ENCODE peak calls at places on chromosomes 11 and 22, in ten cellular contexts. W, P, F, D, M, Z, S, U, X and Q are unnamed samples.
A peak's percentile ranks its signal among the peaks of the same experiment; 100 is the strongest.

GRCh38 chr22:36369004-36369921 is 18.5 kb downstream of the MYH9 start:
- DNase-seq in W (no peak), P (no peak), F (peak; percentile 41), D (peak; percentile 21), M (no peak), Z (no peak), S (peak; percentile 4), U (no peak), X (no peak), Q (no peak)

GRCh38 chr22:24391836-24392217 is 35.6 kb upstream of the ADORA2A start:
- DNase-seq in W (no peak), P (no peak), F (no peak), D (peak; percentile 77), M (no peak), Z (peak; percentile 75), S (no peak), U (no peak), X (no peak), Q (peak; percentile 77)

GRCh38 chr11:94737171-94737611 is 31.0 kb upstream of the AMOTL1 start:
- DNase-seq in W (no peak), P (no peak), F (no peak), D (peak; percentile 54), M (no peak), Z (no peak), S (no peak), U (no peak), X (no peak), Q (peak; percentile 8)

GRCh38 chr11:26947379-26947844 is 46.5 kb upstream of the FIBIN start:
- DNase-seq in W (no peak), P (no peak), F (peak; percentile 65), D (peak; percentile 100), M (peak; percentile 63), Z (no peak), S (peak; percentile 63), U (no peak), X (no peak), Q (peak; percentile 100)

GRCh38 chr22:48748860-48749554 is 1078.7 kb downstream of the BRD1 start:
- DNase-seq in W (no peak), P (no peak), F (no peak), D (no peak), M (no peak), Z (no peak), S (no peak), U (no peak), X (no peak), Q (no peak)

GRCh38 chr11:112226062-112226921 is at the start of gene PTS:
- DNase-seq in W (peak; percentile 91), P (peak; percentile 94), F (peak; percentile 86), D (peak; percentile 82), M (peak; percentile 88), Z (peak; percentile 92), S (peak; percentile 96), U (peak; percentile 86), X (peak; percentile 69), Q (peak; percentile 87)

GRCh38 chr11:130516175-130516867 is 67.9 kb downstream of the ADAMTS15 start:
- DNase-seq in W (no peak), P (no peak), F (no peak), D (no peak), M (no peak), Z (no peak), S (no peak), U (no peak), X (no peak), Q (no peak)

GRCh38 chr11:16511109-16511806 is 154.9 kb upstream of the SOX6 start:
- DNase-seq in W (no peak), P (no peak), F (no peak), D (peak; percentile 96), M (no peak), Z (no peak), S (peak; percentile 30), U (no peak), X (no peak), Q (peak; percentile 2)

GRCh38 chr22:27638329-27639179 is 163.0 kb downstream of the MN1 start:
- DNase-seq in W (no peak), P (no peak), F (no peak), D (no peak), M (no peak), Z (no peak), S (no peak), U (no peak), X (no peak), Q (no peak)

GRCh38 chr22:27636716-27637503 is 164.6 kb downstream of the MN1 start:
- DNase-seq in W (peak; percentile 65), P (no peak), F (no peak), D (no peak), M (no peak), Z (no peak), S (no peak), U (peak; percentile 74), X (no peak), Q (no peak)

GRCh38 chr22:27641049-27641790 is 160.3 kb downstream of the MN1 start:
- DNase-seq in W (no peak), P (no peak), F (no peak), D (peak; percentile 29), M (no peak), Z (no peak), S (no peak), U (no peak), X (no peak), Q (no peak)

GRCh38 chr22:27637604-27638003 is 164.0 kb downstream of the MN1 start:
- DNase-seq in W (no peak), P (no peak), F (no peak), D (peak; percentile 28), M (no peak), Z (no peak), S (no peak), U (no peak), X (no peak), Q (peak; percentile 41)

DNA sequence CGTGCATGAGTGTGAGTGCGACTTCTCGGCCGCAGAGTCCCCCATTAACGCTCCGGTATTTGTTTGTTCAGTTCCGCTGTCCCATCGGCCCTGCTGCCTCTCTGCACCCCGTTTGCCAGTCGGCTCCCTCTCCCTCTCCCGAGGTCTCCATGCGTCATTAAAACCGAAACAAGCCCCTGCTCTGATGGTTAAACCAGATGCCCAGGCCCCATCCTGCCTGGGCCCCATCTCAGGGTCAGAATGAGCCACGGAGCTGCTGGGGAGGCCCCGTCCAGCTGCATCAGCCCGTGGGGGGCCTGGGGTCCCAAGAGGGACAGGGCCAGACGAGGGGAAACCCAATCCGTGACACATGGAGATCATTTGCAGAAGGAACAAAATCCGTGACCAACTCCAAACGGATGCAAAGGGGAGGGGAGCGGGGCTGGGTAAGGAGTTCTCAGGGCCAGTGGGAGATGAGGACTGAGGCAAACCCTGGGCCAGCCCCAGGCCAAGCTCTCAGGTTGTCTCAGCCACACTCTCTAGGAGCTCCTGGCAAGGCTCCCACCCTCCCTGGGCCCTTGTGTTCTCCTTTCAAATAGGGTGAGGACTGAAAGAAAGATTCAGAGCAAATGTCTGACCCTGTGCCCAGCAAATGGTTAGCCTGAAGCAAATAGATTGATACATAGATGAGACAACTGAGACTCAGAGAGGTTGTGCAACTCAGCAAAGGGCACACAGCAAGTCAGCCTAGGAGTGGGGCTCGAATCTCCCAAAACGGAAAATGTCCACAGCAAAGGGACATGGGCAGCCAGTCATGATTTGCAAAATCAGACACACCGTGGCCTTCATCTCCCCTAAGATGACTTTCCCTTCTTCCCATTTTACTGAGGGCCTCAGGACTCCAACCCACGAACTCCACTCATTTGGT is 162.1 kb downstream of the MN1 start:
- DNase-seq in W (no peak), P (no peak), F (no peak), D (no peak), M (no peak), Z (no peak), S (no peak), U (no peak), X (no peak), Q (no peak)
- H3K4me3 ChIP-seq in W (no peak overlapping the region), P (no peak overlapping the region), F (no peak overlapping the region), D (no peak overlapping the region), M (no peak overlapping the region), Z (no peak overlapping the region), S (no peak overlapping the region), U (peak overlapping the region; percentile 6), X (no peak overlapping the region), Q (no peak overlapping the region)

DNA sequence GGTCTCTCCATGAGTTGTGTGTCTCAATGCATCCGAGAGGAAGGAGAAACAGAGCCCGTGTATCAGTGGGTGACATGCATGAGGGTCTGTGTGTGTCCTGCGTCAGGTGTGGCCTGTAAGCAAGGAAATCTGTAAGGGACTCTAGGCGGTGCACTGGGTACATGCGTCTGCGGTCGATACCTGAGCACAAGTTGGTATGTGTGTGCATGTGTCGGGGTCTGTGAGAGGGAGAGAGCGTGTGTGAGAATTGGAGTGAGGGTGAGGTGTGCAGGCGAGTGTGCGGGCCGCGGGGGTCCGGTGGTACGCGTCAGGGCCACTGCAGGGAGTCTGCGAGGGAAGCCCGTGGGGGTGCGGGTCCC is 503 bp downstream of the CDC42BPG start:
- DNase-seq in W (no peak), P (no peak), F (no peak), D (no peak), M (no peak), Z (no peak), S (no peak), U (no peak), X (no peak), Q (no peak)
- H3K4me3 ChIP-seq in W (peak overlapping the region; percentile 78), P (peak overlapping the region; percentile 61), F (peak overlapping the region; percentile 24), D (no peak overlapping the region), M (peak overlapping the region; percentile 41), Z (no peak overlapping the region), S (peak overlapping the region; percentile 80), U (peak overlapping the region; percentile 67), X (peak overlapping the region; percentile 48), Q (no peak overlapping the region)

DNA sequence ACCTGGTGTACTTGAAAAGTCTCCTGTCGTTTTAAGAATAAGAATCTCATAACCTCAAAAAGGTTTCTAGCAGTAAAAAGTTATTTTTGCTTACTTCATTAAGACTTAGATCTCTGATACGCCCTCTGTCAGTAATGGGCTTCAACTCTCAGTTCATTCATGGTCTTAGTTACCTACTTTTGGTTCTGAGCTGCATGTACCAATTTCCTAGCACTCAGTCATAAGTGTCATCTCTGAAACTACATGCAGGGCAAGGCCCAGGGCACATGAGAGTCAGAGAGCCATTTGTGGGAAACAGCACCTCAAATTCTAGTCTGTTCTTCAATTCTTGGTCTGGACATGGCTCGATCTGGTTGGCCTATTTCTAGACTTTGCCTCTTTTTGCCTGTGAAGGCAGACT is 838.4 kb downstream of the FAM181B start:
- DNase-seq in W (no peak), P (no peak), F (no peak), D (no peak), M (no peak), Z (no peak), S (no peak), U (no peak), X (no peak), Q (no peak)
- H3K4me3 ChIP-seq in W (no peak overlapping the region), P (no peak overlapping the region), F (no peak overlapping the region), D (no peak overlapping the region), M (no peak overlapping the region), Z (no peak overlapping the region), S (no peak overlapping the region), U (no peak overlapping the region), X (no peak overlapping the region), Q (no peak overlapping the region)

GRCh38 chr22:32206774-32207758 is 2.2 kb upstream of the RFPL2 start:
- DNase-seq in W (peak; percentile 25), P (no peak), F (peak; percentile 11), D (no peak), M (no peak), Z (peak; percentile 51), S (peak; percentile 39), U (no peak), X (peak; percentile 57), Q (peak; percentile 13)

GRCh38 chr22:32204211-32204855 is 540 bp downstream of the RFPL2 start:
- DNase-seq in W (peak; percentile 43), P (no peak), F (peak; percentile 46), D (no peak), M (no peak), Z (no peak), S (peak; percentile 56), U (no peak), X (peak; percentile 33), Q (no peak)

GRCh38 chr22:32203181-32204105 is 1.4 kb downstream of the RFPL2 start:
- DNase-seq in W (no peak), P (no peak), F (no peak), D (no peak), M (no peak), Z (no peak), S (peak; percentile 14), U (no peak), X (no peak), Q (no peak)

GRCh38 chr22:32205974-32206773 is 1.3 kb upstream of the RFPL2 start:
- DNase-seq in W (no peak), P (no peak), F (no peak), D (no peak), M (no peak), Z (no peak), S (no peak), U (no peak), X (no peak), Q (no peak)

GRCh38 chr22:32204856-32205722 is at the start of gene RFPL2:
- DNase-seq in W (peak; percentile 90), P (peak; percentile 69), F (peak; percentile 34), D (peak; percentile 1), M (no peak), Z (peak; percentile 30), S (peak; percentile 90), U (no peak), X (peak; percentile 40), Q (peak; percentile 4)
- H3K4me3 ChIP-seq in W (peak within 1 kb of the TSS; percentile 34), P (peak within 1 kb of the TSS; percentile 23), F (no peak within 1 kb of the TSS), D (no peak within 1 kb of the TSS), M (no peak within 1 kb of the TSS), Z (peak within 1 kb of the TSS; percentile 54), S (peak within 1 kb of the TSS; percentile 20), U (peak within 1 kb of the TSS; percentile 51), X (peak within 1 kb of the TSS; percentile 41), Q (no peak within 1 kb of the TSS)